ENCODE peak calls at places on chromosomes 1 and 21, in seven cellular contexts. B, E, D, J, V, Y and Q are unnamed samples.

GRCh38 chr1:192108143-192108542 is 50.1 kb upstream of the RGS18 start:
- DNase-seq in V (no peak), Y (no peak), B (no peak), E (no peak), J (no peak), D (no peak), Q (no peak)

GRCh38 chr1:201173736-201174135 is 16.9 kb upstream of the IGFN1 start:
- DNase-seq in J (no peak), Y (no peak), V (no peak), E (no peak), B (no peak), D (no peak), Q (no peak)

GRCh38 chr1:27883536-27884181 is 11.3 kb downstream of the THEMIS2 start:
- DNase-seq in Y (no peak), V (no peak), B (no peak), E (no peak), J (no peak), D (peak), Q (no peak)

GRCh38 chr1:930633-931138 is 7.0 kb downstream of the SAMD11 start:
- DNase-seq in Y (no peak), J (no peak), E (no peak), V (no peak), D (no peak), B (no peak), Q (no peak)

GRCh38 chr1:240193699-240194098 is 102.0 kb downstream of the FMN2 start:
- DNase-seq in D (no peak), E (no peak), Y (no peak), J (no peak), B (no peak), V (no peak), Q (no peak)

GRCh38 chr1:69315823-69316222 is 251.9 kb upstream of the LRRC7 start:
- DNase-seq in B (no peak), Y (no peak), D (no peak), E (no peak), V (no peak), J (no peak), Q (no peak)

GRCh38 chr1:226475112-226475511 is 67.2 kb upstream of the PARP1 start:
- DNase-seq in D (no peak), J (peak), B (no peak), V (no peak), E (no peak), Y (no peak), Q (no peak)

GRCh38 chr1:91529856-91530255 is 29.2 kb downstream of the CDC7 start:
- DNase-seq in V (no peak), D (no peak), Y (no peak), E (no peak), J (no peak), B (no peak), Q (no peak)

GRCh38 chr1:52551476-52552235 is 1.2 kb downstream of the TUT4 start:
- DNase-seq in D (no peak), J (peak), B (no peak), V (peak), E (peak), Y (no peak), Q (no peak)

GRCh38 chr1:76095800-76096199 is 21.3 kb downstream of the ST6GALNAC3 start:
- DNase-seq in J (no peak), B (no peak), E (no peak), V (no peak), Y (no peak), D (no peak), Q (no peak)

GRCh38 chr1:239311331-239311730 is 75.0 kb upstream of the CHRM3 start:
- DNase-seq in B (no peak), E (no peak), V (no peak), Y (no peak), D (no peak), J (no peak), Q (no peak)

GRCh38 chr1:41626616-41627375 is 142.3 kb upstream of the EDN2 start:
- DNase-seq in J (no peak), V (no peak), Y (peak), E (no peak), D (no peak), B (no peak), Q (no peak)

GRCh38 chr1:182962554-182963115 is 9.7 kb upstream of the SHCBP1L start:
- DNase-seq in Y (peak), J (peak), E (peak), V (peak), D (peak), B (peak), Q (peak)

GRCh38 chr1:30362603-30362990 is 360.8 kb downstream of the MATN1 start:
- DNase-seq in E (no peak), B (no peak), Y (no peak), J (no peak), D (no peak), V (no peak), Q (no peak)

GRCh38 chr21:33388188-33388587 is 15.0 kb upstream of the IFNGR2 start:
- DNase-seq in E (no peak), Y (no peak), V (no peak), J (no peak), D (no peak), B (no peak), Q (no peak)

GRCh38 chr21:33390479-33390878 is 12.7 kb upstream of the IFNGR2 start:
- DNase-seq in J (no peak), B (no peak), D (no peak), V (no peak), E (no peak), Y (no peak), Q (no peak)

GRCh38 chr21:33384851-33385331 is 18.3 kb upstream of the IFNGR2 start:
- DNase-seq in B (no peak), E (no peak), Y (peak), J (no peak), V (no peak), D (no peak), Q (no peak)

GRCh38 chr21:33383056-33383888 is 19.9 kb upstream of the IFNGR2 start:
- DNase-seq in E (no peak), D (peak), Y (peak), B (no peak), J (peak), V (no peak), Q (no peak)

DNA sequence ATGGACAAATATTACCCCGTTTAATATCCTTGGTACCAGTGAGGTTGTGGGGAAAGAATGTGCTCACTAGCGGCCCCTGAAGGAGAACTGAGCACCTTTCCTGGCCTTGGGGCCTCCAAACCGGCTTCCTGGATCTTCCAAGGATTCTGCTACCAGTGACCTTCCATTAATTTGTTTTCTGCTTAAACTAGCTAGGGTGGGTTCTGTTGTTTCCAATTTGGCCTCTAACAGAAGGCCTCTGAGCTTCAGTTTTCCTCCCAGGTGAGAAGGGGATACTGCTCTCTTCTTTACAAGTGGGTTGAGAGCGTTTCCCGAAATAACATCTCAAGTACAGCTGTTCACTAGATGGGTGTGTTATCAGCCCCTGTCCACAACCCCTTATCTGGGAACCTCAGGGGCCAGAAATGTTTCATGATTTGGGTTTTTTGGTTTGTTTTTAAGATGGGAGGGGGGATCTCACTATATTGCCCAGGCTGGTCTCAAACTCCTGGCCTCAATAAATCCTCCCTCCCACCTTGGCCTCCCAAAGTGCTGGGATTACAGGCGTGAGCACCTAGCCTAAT is 16.9 kb upstream of the IFNGR2 start:
- DNase-seq in E (no peak), J (no peak), D (no peak), B (no peak), V (no peak), Y (no peak), Q (no peak)
- TF ChIP-seq CTCF in E (no peak), J (peak), D (no peak), B (peak), V (peak), Y (peak), Q (no peak)

GRCh38 chr1:230798187-230798484 is 50.9 kb downstream of the CAPN9 start:
- DNase-seq in Y (no peak), B (no peak), V (no peak), D (no peak), J (no peak), E (no peak), Q (no peak)
- TF ChIP-seq CTCF in Y (no peak), B (no peak), V (peak), D (no peak), J (no peak), E (peak), Q (no peak)

GRCh38 chr1:111163363-111163762 is 23.3 kb downstream of the CEPT1 start:
- DNase-seq in E (no peak), Y (no peak), D (no peak), J (no peak), V (no peak), B (no peak), Q (no peak)
- TF ChIP-seq CTCF in E (no peak), Y (no peak), D (no peak), J (no peak), V (no peak), B (no peak), Q (no peak)

DNA sequence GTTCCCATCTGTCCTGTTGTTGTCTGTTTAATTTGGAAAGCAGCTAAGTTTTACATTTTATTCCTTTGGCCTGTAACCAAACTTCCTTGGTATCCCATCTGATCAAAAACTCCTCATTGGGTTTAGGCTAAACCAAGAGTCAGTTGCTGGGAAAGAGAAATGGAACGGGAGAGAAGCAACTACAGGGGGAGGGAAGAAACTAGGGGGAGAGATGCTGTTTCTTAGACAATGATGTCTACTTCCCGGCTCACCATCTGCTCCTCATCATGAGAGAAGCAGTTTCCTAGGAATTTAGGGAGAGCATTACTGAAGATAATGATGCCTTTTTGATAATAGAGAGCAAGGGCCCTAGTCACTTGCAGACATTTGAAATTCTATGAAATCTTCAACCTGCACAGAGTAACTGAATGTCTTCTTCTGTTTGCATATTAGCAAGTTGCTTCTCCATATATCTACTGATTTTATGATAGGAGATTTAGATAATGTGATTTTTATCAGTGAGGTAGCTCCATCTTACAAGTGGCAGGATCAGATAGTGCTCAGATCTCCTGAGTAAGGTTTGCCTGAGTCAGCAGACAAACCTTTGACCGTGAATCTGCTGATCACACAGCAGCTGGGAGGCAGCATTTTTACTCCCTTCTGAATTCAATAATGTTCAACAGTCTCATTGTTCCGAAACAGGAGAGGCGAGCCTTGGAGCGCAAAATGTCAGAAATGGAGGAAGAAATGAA is 141.6 kb downstream of the SYT2 start:
- DNase-seq in B (no peak), Y (no peak), E (no peak), D (no peak), J (no peak), V (no peak), Q (no peak)
- TF ChIP-seq CTCF in B (no peak), Y (no peak), E (peak), D (no peak), J (no peak), V (no peak), Q (no peak)

GRCh38 chr1:7117599-7118281 is 332.5 kb downstream of the CAMTA1 start:
- DNase-seq in V (peak), B (no peak), Y (peak), D (peak), J (no peak), E (no peak), Q (no peak)
- TF ChIP-seq CTCF in V (peak), B (peak), Y (peak), D (no peak), J (no peak), E (no peak), Q (no peak)

GRCh38 chr1:111884772-111885443 is 104.6 kb downstream of the KCND3 start:
- DNase-seq in Y (no peak), D (no peak), V (no peak), B (no peak), J (no peak), E (no peak), Q (no peak)
- TF ChIP-seq CTCF in Y (no peak), D (no peak), V (no peak), B (no peak), J (no peak), E (peak), Q (no peak)